ENCODE peak calls at places on chromosomes 3 and 15, in ten cellular contexts. One of them, this sample, is unnamed.

GRCh38 chr3:108388136-108389132 is 92.1 kb downstream of the HHLA2 start:
- DNase-seq in Panc1: no peak
- DNase-seq in GM23338: no peak
- DNase-seq in ovary: no peak
- DNase-seq in astrocyte of the spinal cord: peak
- DNase-seq in mesothelial cell of epicardium: no peak
- DNase-seq in upper lobe of right lung: no peak
- DNase-seq in foreskin fibroblast: no peak
- DNase-seq in cardiac muscle cell: no peak
- DNase-seq in tibial nerve: no peak
- DNase-seq in this sample: no peak

GRCh38 chr3:184656991-184657669 is 54.7 kb downstream of the MAGEF1 start:
- DNase-seq in Panc1: no peak
- DNase-seq in GM23338: no peak
- DNase-seq in ovary: no peak
- DNase-seq in astrocyte of the spinal cord: peak
- DNase-seq in mesothelial cell of epicardium: no peak
- DNase-seq in upper lobe of right lung: no peak
- DNase-seq in foreskin fibroblast: no peak
- DNase-seq in cardiac muscle cell: peak
- DNase-seq in tibial nerve: no peak
- DNase-seq in this sample: no peak

GRCh38 chr3:177102526-177102925 is 94.8 kb downstream of the TBL1XR1 start:
- DNase-seq in Panc1: no peak
- DNase-seq in GM23338: no peak
- DNase-seq in ovary: no peak
- DNase-seq in astrocyte of the spinal cord: peak
- DNase-seq in mesothelial cell of epicardium: no peak
- DNase-seq in upper lobe of right lung: no peak
- DNase-seq in foreskin fibroblast: no peak
- DNase-seq in cardiac muscle cell: peak
- DNase-seq in tibial nerve: no peak
- DNase-seq in this sample: no peak

GRCh38 chr3:65391068-65391467 is 647.6 kb downstream of the MAGI1 start:
- DNase-seq in Panc1: no peak
- DNase-seq in GM23338: no peak
- DNase-seq in ovary: no peak
- DNase-seq in astrocyte of the spinal cord: no peak
- DNase-seq in mesothelial cell of epicardium: no peak
- DNase-seq in upper lobe of right lung: no peak
- DNase-seq in foreskin fibroblast: no peak
- DNase-seq in cardiac muscle cell: no peak
- DNase-seq in tibial nerve: no peak
- DNase-seq in this sample: no peak

GRCh38 chr3:192915306-192915705 is 2.4 kb downstream of the MB21D2 start:
- DNase-seq in Panc1: no peak
- DNase-seq in GM23338: peak
- DNase-seq in ovary: no peak
- DNase-seq in astrocyte of the spinal cord: peak
- DNase-seq in mesothelial cell of epicardium: no peak
- DNase-seq in upper lobe of right lung: no peak
- DNase-seq in foreskin fibroblast: peak
- DNase-seq in cardiac muscle cell: peak
- DNase-seq in tibial nerve: no peak
- DNase-seq in this sample: no peak

GRCh38 chr3:32296251-32297204 is 58.0 kb downstream of the CMTM8 start:
- DNase-seq in Panc1: peak
- DNase-seq in GM23338: peak
- DNase-seq in ovary: peak
- DNase-seq in astrocyte of the spinal cord: peak
- DNase-seq in mesothelial cell of epicardium: peak
- DNase-seq in upper lobe of right lung: no peak
- DNase-seq in foreskin fibroblast: peak
- DNase-seq in cardiac muscle cell: peak
- DNase-seq in tibial nerve: peak
- DNase-seq in this sample: peak

GRCh38 chr15:77044228-77045042 is 26.5 kb downstream of the TSPAN3 start:
- DNase-seq in Panc1: no peak
- DNase-seq in GM23338: no peak
- DNase-seq in ovary: no peak
- DNase-seq in astrocyte of the spinal cord: no peak
- DNase-seq in mesothelial cell of epicardium: no peak
- DNase-seq in upper lobe of right lung: no peak
- DNase-seq in foreskin fibroblast: no peak
- DNase-seq in cardiac muscle cell: no peak
- DNase-seq in tibial nerve: no peak
- DNase-seq in this sample: no peak

GRCh38 chr3:105793040-105793439 is 75.8 kb downstream of the CBLB start:
- DNase-seq in Panc1: no peak
- DNase-seq in GM23338: peak
- DNase-seq in ovary: no peak
- DNase-seq in astrocyte of the spinal cord: peak
- DNase-seq in mesothelial cell of epicardium: no peak
- DNase-seq in upper lobe of right lung: no peak
- DNase-seq in foreskin fibroblast: no peak
- DNase-seq in cardiac muscle cell: peak
- DNase-seq in tibial nerve: no peak
- DNase-seq in this sample: no peak

DNA sequence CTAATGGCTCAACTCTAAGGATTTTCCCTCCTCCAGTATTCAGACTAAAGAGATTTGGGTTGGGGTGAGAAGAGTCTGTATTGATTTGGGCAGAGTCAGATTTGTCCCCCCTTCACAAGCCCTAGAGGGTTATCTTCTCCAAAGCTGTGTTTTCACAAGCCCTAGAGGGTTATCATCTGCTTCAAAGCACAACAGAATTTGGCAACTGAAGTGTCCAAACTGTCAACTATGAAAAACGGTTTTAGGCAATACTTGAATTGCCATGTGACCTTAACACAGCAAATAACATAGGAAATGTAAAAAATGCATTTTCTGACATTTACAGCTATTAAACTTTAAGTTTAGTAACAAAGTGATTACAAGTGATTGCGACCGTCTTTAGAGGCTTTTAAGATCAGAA is 119.9 kb downstream of the IMPG2 start:
- DNase-seq in Panc1: no peak
- DNase-seq in GM23338: no peak
- DNase-seq in ovary: no peak
- DNase-seq in astrocyte of the spinal cord: no peak
- DNase-seq in mesothelial cell of epicardium: no peak
- DNase-seq in upper lobe of right lung: no peak
- DNase-seq in foreskin fibroblast: no peak
- DNase-seq in cardiac muscle cell: peak
- DNase-seq in tibial nerve: no peak
- DNase-seq in this sample: no peak
- TF ChIP-seq CTCF in Panc1: no peak
- TF ChIP-seq CTCF in GM23338: no peak
- TF ChIP-seq CTCF in ovary: no peak
- TF ChIP-seq CTCF in astrocyte of the spinal cord: no peak
- TF ChIP-seq CTCF in mesothelial cell of epicardium: no peak
- TF ChIP-seq CTCF in upper lobe of right lung: no peak
- TF ChIP-seq CTCF in foreskin fibroblast: no peak
- TF ChIP-seq CTCF in cardiac muscle cell: no peak
- TF ChIP-seq CTCF in tibial nerve: no peak
- TF ChIP-seq CTCF in this sample: no peak

GRCh38 chr15:40323239-40323952 is at the start of gene INAFM2:
- DNase-seq in Panc1: no peak
- DNase-seq in GM23338: peak
- DNase-seq in ovary: peak
- DNase-seq in astrocyte of the spinal cord: peak
- DNase-seq in mesothelial cell of epicardium: peak
- DNase-seq in upper lobe of right lung: peak
- DNase-seq in foreskin fibroblast: peak
- DNase-seq in cardiac muscle cell: peak
- DNase-seq in tibial nerve: peak
- DNase-seq in this sample: peak
- TF ChIP-seq CTCF in Panc1: peak
- TF ChIP-seq CTCF in GM23338: peak
- TF ChIP-seq CTCF in ovary: peak
- TF ChIP-seq CTCF in astrocyte of the spinal cord: peak
- TF ChIP-seq CTCF in mesothelial cell of epicardium: peak
- TF ChIP-seq CTCF in upper lobe of right lung: peak
- TF ChIP-seq CTCF in foreskin fibroblast: peak
- TF ChIP-seq CTCF in cardiac muscle cell: peak
- TF ChIP-seq CTCF in tibial nerve: peak
- TF ChIP-seq CTCF in this sample: peak

GRCh38 chr3:146322216-146322615 is 71.3 kb upstream of the PLSCR4 start:
- DNase-seq in Panc1: no peak
- DNase-seq in GM23338: no peak
- DNase-seq in ovary: no peak
- DNase-seq in astrocyte of the spinal cord: no peak
- DNase-seq in mesothelial cell of epicardium: no peak
- DNase-seq in upper lobe of right lung: no peak
- DNase-seq in foreskin fibroblast: no peak
- DNase-seq in cardiac muscle cell: no peak
- DNase-seq in tibial nerve: no peak
- DNase-seq in this sample: no peak

GRCh38 chr3:146325170-146325569 is 74.3 kb upstream of the PLSCR4 start:
- DNase-seq in Panc1: no peak
- DNase-seq in GM23338: no peak
- DNase-seq in ovary: no peak
- DNase-seq in astrocyte of the spinal cord: no peak
- DNase-seq in mesothelial cell of epicardium: no peak
- DNase-seq in upper lobe of right lung: no peak
- DNase-seq in foreskin fibroblast: no peak
- DNase-seq in cardiac muscle cell: peak
- DNase-seq in tibial nerve: no peak
- DNase-seq in this sample: no peak

GRCh38 chr3:146331967-146332366 is 81.1 kb upstream of the PLSCR4 start:
- DNase-seq in Panc1: no peak
- DNase-seq in GM23338: no peak
- DNase-seq in ovary: no peak
- DNase-seq in astrocyte of the spinal cord: no peak
- DNase-seq in mesothelial cell of epicardium: no peak
- DNase-seq in upper lobe of right lung: no peak
- DNase-seq in foreskin fibroblast: no peak
- DNase-seq in cardiac muscle cell: no peak
- DNase-seq in tibial nerve: no peak
- DNase-seq in this sample: no peak

DNA sequence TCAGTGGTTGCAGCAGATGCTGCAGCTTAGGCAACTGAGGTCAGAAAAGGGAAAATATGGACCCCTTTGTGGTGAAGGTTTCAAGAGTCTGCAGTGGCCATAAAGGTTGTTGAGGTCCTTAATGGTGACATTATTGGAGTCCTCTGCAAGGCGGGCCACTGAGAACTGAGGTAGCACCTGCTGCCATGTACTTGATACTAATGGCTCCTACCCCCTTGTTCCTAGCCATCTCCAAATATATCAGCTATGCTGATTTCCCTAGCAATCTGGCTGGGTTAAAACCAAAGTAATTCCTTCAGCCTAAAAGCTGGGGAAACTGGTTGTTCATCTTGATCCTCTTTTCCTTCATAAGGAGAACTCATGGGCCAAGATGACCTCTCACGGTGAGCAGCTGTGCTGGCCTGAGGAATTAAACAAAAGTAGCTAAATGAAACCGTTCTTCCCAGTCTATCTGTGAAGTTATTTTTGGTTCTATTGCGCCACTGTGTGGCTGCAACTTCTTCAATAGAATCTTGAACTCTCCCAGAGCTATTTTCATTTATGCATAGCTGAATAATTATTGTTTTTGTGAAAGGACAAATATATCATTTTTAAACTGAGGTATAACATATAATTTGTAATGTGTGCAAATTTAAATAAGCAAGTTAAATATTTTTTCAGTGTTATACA is 76.1 kb upstream of the PLSCR4 start:
- DNase-seq in Panc1: peak
- DNase-seq in GM23338: peak
- DNase-seq in ovary: peak
- DNase-seq in astrocyte of the spinal cord: peak
- DNase-seq in mesothelial cell of epicardium: no peak
- DNase-seq in upper lobe of right lung: no peak
- DNase-seq in foreskin fibroblast: peak
- DNase-seq in cardiac muscle cell: peak
- DNase-seq in tibial nerve: no peak
- DNase-seq in this sample: no peak
- TF ChIP-seq CTCF in Panc1: peak
- TF ChIP-seq CTCF in GM23338: peak
- TF ChIP-seq CTCF in ovary: peak
- TF ChIP-seq CTCF in astrocyte of the spinal cord: peak
- TF ChIP-seq CTCF in mesothelial cell of epicardium: no peak
- TF ChIP-seq CTCF in upper lobe of right lung: peak
- TF ChIP-seq CTCF in foreskin fibroblast: peak
- TF ChIP-seq CTCF in cardiac muscle cell: peak
- TF ChIP-seq CTCF in tibial nerve: peak
- TF ChIP-seq CTCF in this sample: no peak

DNA sequence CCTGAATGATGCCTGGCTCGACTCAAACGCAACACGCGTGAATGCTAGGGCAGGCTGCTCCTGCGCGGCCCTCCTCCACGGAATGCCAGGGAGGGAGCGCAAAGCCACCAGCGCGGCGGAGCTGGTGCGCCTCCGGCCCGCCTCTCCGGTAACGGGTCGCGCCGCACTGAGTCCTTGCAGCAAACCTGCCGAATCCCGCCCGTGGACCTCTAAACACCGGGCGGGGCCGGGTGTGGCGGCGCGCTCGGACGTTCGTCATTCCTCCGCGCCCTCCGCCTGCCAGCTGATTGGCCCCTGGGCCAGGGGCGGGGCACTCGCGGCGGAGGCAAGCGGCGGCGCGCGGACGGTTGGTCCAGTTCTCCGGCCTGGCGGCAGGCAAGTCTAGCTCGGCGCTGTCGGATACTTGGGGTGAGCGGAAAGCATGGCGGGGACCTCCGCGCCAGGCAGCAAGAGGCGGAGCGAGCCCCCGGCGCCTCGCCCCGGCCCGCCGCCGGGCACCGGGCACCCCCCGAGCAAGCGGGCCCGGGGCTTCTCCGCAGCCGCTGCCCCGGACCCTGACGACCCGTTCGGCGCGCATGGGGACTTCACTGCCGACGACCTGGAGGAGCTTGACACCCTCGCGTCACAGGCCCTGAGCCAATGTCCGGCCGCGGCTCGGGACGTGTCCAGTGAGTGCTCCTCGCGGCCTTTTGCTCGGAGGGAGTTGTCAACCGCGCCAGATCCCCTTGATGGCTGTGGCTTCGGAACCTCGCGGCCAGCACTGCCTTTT is at the start of gene ATRIP:
- DNase-seq in Panc1: no peak
- DNase-seq in GM23338: peak
- DNase-seq in ovary: peak
- DNase-seq in astrocyte of the spinal cord: peak
- DNase-seq in mesothelial cell of epicardium: peak
- DNase-seq in upper lobe of right lung: peak
- DNase-seq in foreskin fibroblast: peak
- DNase-seq in cardiac muscle cell: peak
- DNase-seq in tibial nerve: peak
- DNase-seq in this sample: peak
- TF ChIP-seq CTCF in Panc1: no peak
- TF ChIP-seq CTCF in GM23338: no peak
- TF ChIP-seq CTCF in ovary: no peak
- TF ChIP-seq CTCF in astrocyte of the spinal cord: no peak
- TF ChIP-seq CTCF in mesothelial cell of epicardium: no peak
- TF ChIP-seq CTCF in upper lobe of right lung: no peak
- TF ChIP-seq CTCF in foreskin fibroblast: no peak
- TF ChIP-seq CTCF in cardiac muscle cell: no peak
- TF ChIP-seq CTCF in tibial nerve: no peak
- TF ChIP-seq CTCF in this sample: no peak

GRCh38 chr15:57306944-57307411 is 69.3 kb upstream of the CGNL1 start:
- DNase-seq in Panc1: no peak
- DNase-seq in GM23338: peak
- DNase-seq in ovary: peak
- DNase-seq in astrocyte of the spinal cord: no peak
- DNase-seq in mesothelial cell of epicardium: no peak
- DNase-seq in upper lobe of right lung: no peak
- DNase-seq in foreskin fibroblast: no peak
- DNase-seq in cardiac muscle cell: no peak
- DNase-seq in tibial nerve: no peak
- DNase-seq in this sample: no peak
- TF ChIP-seq CTCF in Panc1: no peak
- TF ChIP-seq CTCF in GM23338: no peak
- TF ChIP-seq CTCF in ovary: no peak
- TF ChIP-seq CTCF in astrocyte of the spinal cord: no peak
- TF ChIP-seq CTCF in mesothelial cell of epicardium: no peak
- TF ChIP-seq CTCF in upper lobe of right lung: peak
- TF ChIP-seq CTCF in foreskin fibroblast: no peak
- TF ChIP-seq CTCF in cardiac muscle cell: no peak
- TF ChIP-seq CTCF in tibial nerve: no peak
- TF ChIP-seq CTCF in this sample: no peak